ENCODE peak calls at places on chromosome 1, in six cellular contexts. E is activated naive CD4-positive, alpha-beta T cell; G is NCI-H1694; Q is EH; L is amniotic stem cell; V is GM04503. T is an unnamed sample.

GRCh38 chr1:161226759-161227158 is 899 bp downstream of the TOMM40L start:
- DNase-seq in Q (no peak), V (no peak), L (no peak), G (no peak), E (no peak), T (no peak)

GRCh38 chr1:8813991-8814390 is 3.4 kb downstream of the RERE start:
- DNase-seq in V (no peak), L (no peak), G (no peak), Q (peak; percentile 13), E (no peak), T (no peak)

GRCh38 chr1:169497317-169497716 is 11.6 kb upstream of the SLC19A2 start:
- DNase-seq in G (no peak), V (no peak), E (no peak), Q (no peak), L (no peak), T (no peak)

GRCh38 chr1:241356519-241357365 is at the start of gene RGS7:
- DNase-seq in Q (peak; percentile 72), E (no peak), L (peak; percentile 16), G (peak; percentile 38), V (no peak), T (no peak)

GRCh38 chr1:115665319-115665718 is 23.5 kb downstream of the VANGL1 start:
- DNase-seq in G (no peak), V (no peak), E (no peak), Q (no peak), L (no peak), T (no peak)

GRCh38 chr1:23282967-23283366 is 61.1 kb downstream of the HNRNPR start:
- DNase-seq in V (peak; percentile 70), Q (peak; percentile 92), G (no peak), E (no peak), L (peak; percentile 53), T (no peak)

GRCh38 chr1:54014009-54014629 is 3.9 kb downstream of the LDLRAD1 start:
- DNase-seq in G (no peak), Q (no peak), E (no peak), V (no peak), L (no peak), T (no peak)

GRCh38 chr1:108316545-108316944 is 72.7 kb upstream of the NBPF4 start:
- DNase-seq in E (no peak), V (no peak), G (peak; percentile 5), L (no peak), Q (peak; percentile 31), T (no peak)

GRCh38 chr1:206635080-206635982 is at the start of gene DYRK3:
- DNase-seq in E (peak; percentile 65), Q (peak; percentile 94), L (peak; percentile 85), V (peak; percentile 63), G (peak; percentile 76), T (peak; percentile 68)

GRCh38 chr1:160205974-160206369 is 788 bp downstream of the PEA15 start:
- DNase-seq in G (no peak), V (peak; percentile 26), E (peak; percentile 9), L (peak; percentile 25), Q (peak; percentile 80), T (peak; percentile 43)

T was measured in thoracic aorta.